ENCODE peak calls at places on chromosomes 6 and 20, in nine cellular contexts. One of them, this sample, is unnamed.

GRCh38 chr6:55632953-55633352 is 54.0 kb upstream of the HMGCLL1 start:
- DNase-seq in WTC11: no peak
- DNase-seq in right atrium auricular region: no peak
- DNase-seq in nephron progenitor cell: no peak
- DNase-seq in GM12865: no peak
- DNase-seq in neural progenitor cell: no peak
- DNase-seq in AG09319: no peak
- DNase-seq in foreskin keratinocyte: peak; percentile 57
- DNase-seq in GM13976: no peak
- DNase-seq in this sample: no peak

GRCh38 chr20:38175221-38176030 is 10.4 kb upstream of the TGM2 start:
- DNase-seq in nephron progenitor cell: peak; percentile 47
- DNase-seq in foreskin keratinocyte: no peak
- DNase-seq in AG09319: no peak
- DNase-seq in right atrium auricular region: no peak
- DNase-seq in WTC11: no peak
- DNase-seq in GM13976: no peak
- DNase-seq in neural progenitor cell: peak; percentile 62
- DNase-seq in GM12865: no peak
- DNase-seq in this sample: no peak

GRCh38 chr6:97049254-97050004 is 124.9 kb downstream of the KLHL32 start:
- DNase-seq in GM13976: peak; percentile 66
- DNase-seq in nephron progenitor cell: no peak
- DNase-seq in WTC11: no peak
- DNase-seq in right atrium auricular region: no peak
- DNase-seq in foreskin keratinocyte: peak; percentile 22
- DNase-seq in AG09319: no peak
- DNase-seq in GM12865: peak; percentile 80
- DNase-seq in neural progenitor cell: no peak
- DNase-seq in this sample: no peak

GRCh38 chr20:2914160-2914559 is 40.9 kb downstream of the PTPRA start:
- DNase-seq in nephron progenitor cell: no peak
- DNase-seq in GM13976: no peak
- DNase-seq in foreskin keratinocyte: no peak
- DNase-seq in WTC11: no peak
- DNase-seq in AG09319: no peak
- DNase-seq in neural progenitor cell: no peak
- DNase-seq in GM12865: peak; percentile 11
- DNase-seq in right atrium auricular region: no peak
- DNase-seq in this sample: no peak

GRCh38 chr6:144305985-144306384 is 20.9 kb downstream of the UTRN start:
- DNase-seq in neural progenitor cell: no peak
- DNase-seq in GM13976: peak; percentile 36
- DNase-seq in GM12865: peak; percentile 71
- DNase-seq in right atrium auricular region: no peak
- DNase-seq in AG09319: no peak
- DNase-seq in nephron progenitor cell: no peak
- DNase-seq in WTC11: no peak
- DNase-seq in foreskin keratinocyte: no peak
- DNase-seq in this sample: peak; percentile 43

GRCh38 chr6:166567107-166567506 is 19.4 kb downstream of the RAMACL start:
- DNase-seq in neural progenitor cell: no peak
- DNase-seq in right atrium auricular region: no peak
- DNase-seq in WTC11: no peak
- DNase-seq in nephron progenitor cell: no peak
- DNase-seq in foreskin keratinocyte: peak; percentile 98
- DNase-seq in GM13976: no peak
- DNase-seq in GM12865: no peak
- DNase-seq in AG09319: peak; percentile 52
- DNase-seq in this sample: peak; percentile 97

GRCh38 chr6:144585217-144585814 is 300.2 kb downstream of the UTRN start:
- DNase-seq in GM12865: peak; percentile 30
- DNase-seq in right atrium auricular region: no peak
- DNase-seq in neural progenitor cell: peak; percentile 56
- DNase-seq in WTC11: no peak
- DNase-seq in GM13976: no peak
- DNase-seq in nephron progenitor cell: no peak
- DNase-seq in AG09319: no peak
- DNase-seq in foreskin keratinocyte: peak; percentile 29
- DNase-seq in this sample: peak; percentile 50

GRCh38 chr20:13671500-13672288 is 33.0 kb upstream of the TASP1 start:
- DNase-seq in foreskin keratinocyte: peak; percentile 22
- DNase-seq in right atrium auricular region: no peak
- DNase-seq in GM12865: no peak
- DNase-seq in WTC11: no peak
- DNase-seq in nephron progenitor cell: no peak
- DNase-seq in AG09319: no peak
- DNase-seq in neural progenitor cell: no peak
- DNase-seq in GM13976: no peak
- DNase-seq in this sample: peak; percentile 37

GRCh38 chr20:54110041-54110440 is 39.6 kb upstream of the BCAS1 start:
- DNase-seq in foreskin keratinocyte: peak; percentile 80
- DNase-seq in GM12865: no peak
- DNase-seq in WTC11: no peak
- DNase-seq in nephron progenitor cell: no peak
- DNase-seq in right atrium auricular region: no peak
- DNase-seq in GM13976: no peak
- DNase-seq in AG09319: no peak
- DNase-seq in neural progenitor cell: no peak
- DNase-seq in this sample: no peak

GRCh38 chr6:80132942-80133517 is 26.6 kb downstream of the BCKDHB start:
- DNase-seq in AG09319: no peak
- DNase-seq in WTC11: peak; percentile 36
- DNase-seq in neural progenitor cell: peak; percentile 47
- DNase-seq in right atrium auricular region: peak; percentile 74
- DNase-seq in GM12865: peak; percentile 30
- DNase-seq in GM13976: no peak
- DNase-seq in foreskin keratinocyte: peak; percentile 39
- DNase-seq in nephron progenitor cell: peak; percentile 10
- DNase-seq in this sample: peak; percentile 48

GRCh38 chr20:48846516-48847492 is 19.0 kb upstream of the PREX1 start:
- DNase-seq in nephron progenitor cell: peak; percentile 29
- DNase-seq in foreskin keratinocyte: no peak
- DNase-seq in neural progenitor cell: peak; percentile 54
- DNase-seq in AG09319: no peak
- DNase-seq in WTC11: peak; percentile 54
- DNase-seq in GM13976: peak; percentile 84
- DNase-seq in right atrium auricular region: no peak
- DNase-seq in GM12865: peak; percentile 94
- DNase-seq in this sample: no peak

GRCh38 chr6:139373928-139374356 is 506 bp downstream of the CITED2 start:
- DNase-seq in nephron progenitor cell: no peak
- DNase-seq in right atrium auricular region: no peak
- DNase-seq in GM12865: no peak
- DNase-seq in WTC11: no peak
- DNase-seq in neural progenitor cell: no peak
- DNase-seq in GM13976: no peak
- DNase-seq in AG09319: no peak
- DNase-seq in foreskin keratinocyte: no peak
- DNase-seq in this sample: no peak

GRCh38 chr6:90411292-90411781 is 114.7 kb upstream of the BACH2 start:
- DNase-seq in AG09319: no peak
- DNase-seq in right atrium auricular region: no peak
- DNase-seq in GM13976: peak; percentile 69
- DNase-seq in GM12865: peak; percentile 87
- DNase-seq in foreskin keratinocyte: peak; percentile 100
- DNase-seq in nephron progenitor cell: no peak
- DNase-seq in neural progenitor cell: no peak
- DNase-seq in WTC11: no peak
- DNase-seq in this sample: no peak

GRCh38 chr6:90184334-90185298 is 112.0 kb downstream of the BACH2 start:
- DNase-seq in right atrium auricular region: no peak
- DNase-seq in AG09319: no peak
- DNase-seq in GM12865: no peak
- DNase-seq in neural progenitor cell: no peak
- DNase-seq in nephron progenitor cell: no peak
- DNase-seq in foreskin keratinocyte: peak; percentile 91
- DNase-seq in GM13976: no peak
- DNase-seq in WTC11: no peak
- DNase-seq in this sample: no peak

GRCh38 chr20:31860431-31861345 is 9.6 kb downstream of the DUSP15 start:
- DNase-seq in AG09319: no peak
- DNase-seq in GM12865: no peak
- DNase-seq in WTC11: peak; percentile 60
- DNase-seq in GM13976: peak; percentile 54
- DNase-seq in neural progenitor cell: peak; percentile 87
- DNase-seq in foreskin keratinocyte: peak; percentile 38
- DNase-seq in nephron progenitor cell: peak; percentile 58
- DNase-seq in right atrium auricular region: no peak
- DNase-seq in this sample: no peak

GRCh38 chr6:14117158-14118090 is at the start of gene CD83:
- DNase-seq in GM13976: peak; percentile 93
- DNase-seq in nephron progenitor cell: peak; percentile 70
- DNase-seq in AG09319: no peak
- DNase-seq in right atrium auricular region: no peak
- DNase-seq in GM12865: peak; percentile 92
- DNase-seq in foreskin keratinocyte: peak; percentile 26
- DNase-seq in neural progenitor cell: peak; percentile 75
- DNase-seq in WTC11: peak; percentile 56
- DNase-seq in this sample: no peak
- TF ChIP-seq CTCF in GM13976: peak; percentile 18
- TF ChIP-seq CTCF in nephron progenitor cell: no peak
- TF ChIP-seq CTCF in AG09319: peak; percentile 5
- TF ChIP-seq CTCF in right atrium auricular region: peak; percentile 37
- TF ChIP-seq CTCF in GM12865: peak; percentile 19
- TF ChIP-seq CTCF in foreskin keratinocyte: peak; percentile 43
- TF ChIP-seq CTCF in neural progenitor cell: peak; percentile 30
- TF ChIP-seq CTCF in WTC11: no peak
- TF ChIP-seq CTCF in this sample: peak; percentile 41

GRCh38 chr6:42321976-42322375 is 104.3 kb upstream of the MRPS10 start:
- DNase-seq in foreskin keratinocyte: no peak
- DNase-seq in AG09319: no peak
- DNase-seq in neural progenitor cell: no peak
- DNase-seq in WTC11: no peak
- DNase-seq in right atrium auricular region: no peak
- DNase-seq in GM12865: no peak
- DNase-seq in nephron progenitor cell: no peak
- DNase-seq in GM13976: no peak
- DNase-seq in this sample: no peak

GRCh38 chr6:42326248-42326647 is 108.6 kb upstream of the MRPS10 start:
- DNase-seq in neural progenitor cell: no peak
- DNase-seq in right atrium auricular region: no peak
- DNase-seq in foreskin keratinocyte: peak; percentile 89
- DNase-seq in GM12865: no peak
- DNase-seq in nephron progenitor cell: no peak
- DNase-seq in AG09319: no peak
- DNase-seq in GM13976: no peak
- DNase-seq in WTC11: no peak
- DNase-seq in this sample: no peak

GRCh38 chr6:42320762-42321161 is 103.1 kb upstream of the MRPS10 start:
- DNase-seq in AG09319: no peak
- DNase-seq in neural progenitor cell: no peak
- DNase-seq in nephron progenitor cell: no peak
- DNase-seq in GM13976: no peak
- DNase-seq in GM12865: no peak
- DNase-seq in foreskin keratinocyte: no peak
- DNase-seq in WTC11: no peak
- DNase-seq in right atrium auricular region: no peak
- DNase-seq in this sample: peak; percentile 32

GRCh38 chr6:42318485-42318884 is 100.8 kb upstream of the MRPS10 start:
- DNase-seq in nephron progenitor cell: no peak
- DNase-seq in GM13976: no peak
- DNase-seq in AG09319: no peak
- DNase-seq in foreskin keratinocyte: no peak
- DNase-seq in WTC11: no peak
- DNase-seq in neural progenitor cell: no peak
- DNase-seq in right atrium auricular region: no peak
- DNase-seq in GM12865: no peak
- DNase-seq in this sample: no peak

GRCh38 chr6:42322676-42323075 is 105.0 kb upstream of the MRPS10 start:
- DNase-seq in WTC11: peak; percentile 70
- DNase-seq in foreskin keratinocyte: no peak
- DNase-seq in right atrium auricular region: no peak
- DNase-seq in nephron progenitor cell: no peak
- DNase-seq in GM12865: no peak
- DNase-seq in neural progenitor cell: peak; percentile 40
- DNase-seq in AG09319: no peak
- DNase-seq in GM13976: no peak
- DNase-seq in this sample: no peak
- TF ChIP-seq CTCF in WTC11: peak; percentile 44
- TF ChIP-seq CTCF in foreskin keratinocyte: peak; percentile 9
- TF ChIP-seq CTCF in right atrium auricular region: no peak
- TF ChIP-seq CTCF in nephron progenitor cell: no peak
- TF ChIP-seq CTCF in GM12865: peak; percentile 11
- TF ChIP-seq CTCF in neural progenitor cell: peak; percentile 46
- TF ChIP-seq CTCF in AG09319: no peak
- TF ChIP-seq CTCF in GM13976: no peak
- TF ChIP-seq CTCF in this sample: peak; percentile 29

GRCh38 chr20:33838035-33838864 is 27.1 kb downstream of the CHMP4B start:
- DNase-seq in WTC11: no peak
- DNase-seq in neural progenitor cell: peak; percentile 16
- DNase-seq in AG09319: no peak
- DNase-seq in right atrium auricular region: no peak
- DNase-seq in foreskin keratinocyte: peak; percentile 62
- DNase-seq in GM13976: no peak
- DNase-seq in GM12865: no peak
- DNase-seq in nephron progenitor cell: no peak
- DNase-seq in this sample: no peak
- TF ChIP-seq CTCF in WTC11: no peak
- TF ChIP-seq CTCF in neural progenitor cell: peak; percentile 24
- TF ChIP-seq CTCF in AG09319: no peak
- TF ChIP-seq CTCF in right atrium auricular region: no peak
- TF ChIP-seq CTCF in foreskin keratinocyte: peak; percentile 48
- TF ChIP-seq CTCF in GM13976: no peak
- TF ChIP-seq CTCF in GM12865: no peak
- TF ChIP-seq CTCF in nephron progenitor cell: no peak
- TF ChIP-seq CTCF in this sample: peak; percentile 33

DNA sequence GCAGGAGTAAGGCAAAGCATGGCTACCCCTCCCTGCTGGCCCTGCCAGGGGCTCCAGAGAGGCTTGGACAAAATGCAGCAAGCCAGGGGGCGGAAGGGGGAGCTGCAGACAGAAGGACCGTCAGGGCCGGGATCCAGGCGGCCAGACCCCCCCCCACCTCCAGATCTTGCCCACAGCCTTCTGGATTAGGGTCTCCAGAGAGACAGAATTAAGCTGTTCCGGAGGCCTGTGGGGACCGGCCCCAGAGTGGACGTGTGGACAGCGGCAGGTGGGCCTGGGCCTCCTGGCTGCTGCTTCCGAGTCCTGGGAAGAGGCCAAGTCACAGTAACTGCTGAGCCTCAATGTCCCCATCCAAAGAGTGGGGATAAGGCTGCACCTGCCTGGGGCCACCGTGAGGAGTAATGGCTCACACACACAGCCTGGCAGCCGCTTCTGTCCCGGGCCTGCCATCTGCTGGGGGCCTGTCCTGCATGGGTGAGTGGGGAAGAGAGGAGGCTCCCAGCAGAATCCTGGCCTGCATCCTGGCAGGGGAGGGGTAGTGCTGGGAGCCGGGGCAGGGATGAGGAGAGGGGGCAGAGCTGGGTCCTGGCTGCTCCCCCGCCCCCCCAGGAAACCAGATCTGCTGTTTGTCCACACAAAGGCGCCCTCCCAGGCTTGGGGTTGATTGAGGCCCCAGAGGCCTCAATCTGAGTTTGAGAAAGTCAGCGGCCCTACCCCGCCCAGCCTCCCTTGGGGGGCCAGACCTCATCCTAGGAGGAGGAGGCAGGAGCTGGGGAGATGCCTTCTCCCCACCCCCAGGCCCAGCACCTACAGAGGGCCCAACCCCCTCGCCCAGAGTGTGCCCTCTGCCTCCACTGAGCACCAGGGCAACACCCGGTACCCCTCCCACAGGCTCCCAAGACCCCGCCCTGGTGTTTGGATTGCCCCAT is 3.9 kb downstream of the LAMA5 start:
- DNase-seq in neural progenitor cell: peak; percentile 67
- DNase-seq in WTC11: peak; percentile 24
- DNase-seq in nephron progenitor cell: no peak
- DNase-seq in foreskin keratinocyte: no peak
- DNase-seq in right atrium auricular region: no peak
- DNase-seq in AG09319: no peak
- DNase-seq in GM12865: no peak
- DNase-seq in GM13976: no peak
- DNase-seq in this sample: no peak
- TF ChIP-seq CTCF in neural progenitor cell: peak; percentile 36
- TF ChIP-seq CTCF in WTC11: no peak
- TF ChIP-seq CTCF in nephron progenitor cell: no peak
- TF ChIP-seq CTCF in foreskin keratinocyte: peak; percentile 48
- TF ChIP-seq CTCF in right atrium auricular region: peak; percentile 31
- TF ChIP-seq CTCF in AG09319: no peak
- TF ChIP-seq CTCF in GM12865: no peak
- TF ChIP-seq CTCF in GM13976: no peak
- TF ChIP-seq CTCF in this sample: no peak

This sample was measured in HFFc6.